ENCODE peak calls at places on chromosomes 13 and 19, in six cellular contexts. O is left ventricle myocardium inferior; Z is RWPE1; F is activated naive CD8-positive, alpha-beta T cell treated with anti-CD3 and anti-CD28 coated beads, Interleukin-2, amount 50 U/mL, for 24 hours; R is activated CD4-positive, alpha-beta T cell treated with anti-CD3 and anti-CD28 coated beads for 24 hours; L is sigmoid colon. E is an unnamed sample.

GRCh38 chr13:30051531-30052060 is 201.2 kb upstream of the UBL3 start:
- DNase-seq in O (no peak), Z (no peak), F (no peak), R (no peak), L (no peak), E (no peak)

GRCh38 chr19:13475044-13475443 is 31.2 kb downstream of the CACNA1A start:
- DNase-seq in O (no peak), Z (no peak), F (no peak), R (no peak), L (no peak), E (no peak)

GRCh38 chr19:18491995-18492953 is 29.6 kb downstream of the ELL start:
- DNase-seq in O (no peak), Z (no peak), F (no peak), R (no peak), L (no peak), E (no peak)

GRCh38 chr19:17326595-17326966 is 8.1 kb downstream of the ANO8 start:
- DNase-seq in O (no peak), Z (peak), F (no peak), R (no peak), L (no peak), E (no peak)

GRCh38 chr13:73428137-73428536 is 369.3 kb downstream of the KLF5 start:
- DNase-seq in O (no peak), Z (peak), F (no peak), R (no peak), L (no peak), E (peak)

GRCh38 chr13:77740931-77741586 is 43.6 kb downstream of the SLAIN1 start:
- DNase-seq in O (no peak), Z (no peak), F (no peak), R (no peak), L (no peak), E (no peak)

GRCh38 chr13:74450976-74451375 is 316.8 kb upstream of the KLF12 start:
- DNase-seq in O (no peak), Z (no peak), F (no peak), R (no peak), L (no peak), E (no peak)

GRCh38 chr19:15331419-15332310 is 674 bp downstream of the BRD4 start:
- DNase-seq in O (peak), Z (peak), F (peak), R (peak), L (peak), E (peak)

GRCh38 chr13:93736111-93736510 is 509.5 kb downstream of the GPC6 start:
- DNase-seq in O (no peak), Z (no peak), F (no peak), R (no peak), L (no peak), E (peak)

GRCh38 chr13:51520524-51520923 is 63.7 kb upstream of the WDFY2 start:
- DNase-seq in O (no peak), Z (no peak), F (no peak), R (no peak), L (no peak), E (no peak)

GRCh38 chr19:18230941-18231734 is 4.9 kb upstream of the PDE4C start:
- DNase-seq in O (no peak), Z (no peak), F (no peak), R (no peak), L (no peak), E (peak)

E was measured in NCI-H226.